ENCODE peak calls at places on chromosomes 12 and 14, in seven cellular contexts. One of them, this sample, is unnamed. For H3K9me3, the result is how much of the 10 kb centered on the place peaks cover.

GRCh38 chr14:85273952-85274351 is 256.0 kb upstream of the FLRT2 start:
- DNase-seq in AG04450: no peak
- DNase-seq in lower lobe of right lung: no peak
- DNase-seq in tibial artery: no peak
- DNase-seq in CD4-positive, CD25-positive, alpha-beta regulatory T cell: no peak
- DNase-seq in lung: no peak
- DNase-seq in uterus: no peak
- DNase-seq in this sample: no peak

GRCh38 chr14:94174622-94175402 is 690 bp downstream of the PPP4R4 start:
- DNase-seq in uterus: peak
- DNase-seq in CD4-positive, CD25-positive, alpha-beta regulatory T cell: no peak
- DNase-seq in tibial artery: no peak
- DNase-seq in lung: no peak
- DNase-seq in AG04450: no peak
- DNase-seq in lower lobe of right lung: peak
- DNase-seq in this sample: no peak

GRCh38 chr12:7136676-7137075 is 6.5 kb downstream of the CLSTN3 start:
- DNase-seq in uterus: no peak
- DNase-seq in AG04450: no peak
- DNase-seq in tibial artery: no peak
- DNase-seq in lung: no peak
- DNase-seq in CD4-positive, CD25-positive, alpha-beta regulatory T cell: no peak
- DNase-seq in lower lobe of right lung: no peak
- DNase-seq in this sample: peak

GRCh38 chr12:95611676-95612309 is 60.5 kb upstream of the USP44 start:
- DNase-seq in CD4-positive, CD25-positive, alpha-beta regulatory T cell: no peak
- DNase-seq in lung: no peak
- DNase-seq in lower lobe of right lung: no peak
- DNase-seq in uterus: no peak
- DNase-seq in tibial artery: no peak
- DNase-seq in AG04450: no peak
- DNase-seq in this sample: no peak

GRCh38 chr14:63039800-63040380 is 5.4 kb downstream of the KCNH5 start:
- DNase-seq in uterus: no peak
- DNase-seq in tibial artery: no peak
- DNase-seq in lower lobe of right lung: no peak
- DNase-seq in AG04450: peak
- DNase-seq in lung: no peak
- DNase-seq in CD4-positive, CD25-positive, alpha-beta regulatory T cell: no peak
- DNase-seq in this sample: no peak

GRCh38 chr14:66485029-66485428 is 1.1 kb upstream of the CCDC196 start:
- DNase-seq in lower lobe of right lung: no peak
- DNase-seq in lung: no peak
- DNase-seq in tibial artery: no peak
- DNase-seq in AG04450: no peak
- DNase-seq in CD4-positive, CD25-positive, alpha-beta regulatory T cell: no peak
- DNase-seq in uterus: no peak
- DNase-seq in this sample: no peak

GRCh38 chr14:92613008-92613658 is 99.6 kb downstream of the RIN3 start:
- DNase-seq in uterus: no peak
- DNase-seq in lower lobe of right lung: peak
- DNase-seq in lung: peak
- DNase-seq in CD4-positive, CD25-positive, alpha-beta regulatory T cell: peak
- DNase-seq in tibial artery: no peak
- DNase-seq in AG04450: no peak
- DNase-seq in this sample: no peak

GRCh38 chr12:64760808-64761573 is 1.8 kb upstream of the GNS start:
- DNase-seq in AG04450: no peak
- DNase-seq in lower lobe of right lung: no peak
- DNase-seq in lung: no peak
- DNase-seq in tibial artery: no peak
- DNase-seq in CD4-positive, CD25-positive, alpha-beta regulatory T cell: no peak
- DNase-seq in uterus: no peak
- DNase-seq in this sample: no peak

GRCh38 chr12:76152161-76152807 is 67.8 kb upstream of the NAP1L1 start:
- DNase-seq in lower lobe of right lung: no peak
- DNase-seq in tibial artery: no peak
- DNase-seq in AG04450: no peak
- DNase-seq in CD4-positive, CD25-positive, alpha-beta regulatory T cell: no peak
- DNase-seq in lung: no peak
- DNase-seq in uterus: no peak
- DNase-seq in this sample: no peak

GRCh38 chr14:77338332-77338731 is 17.5 kb downstream of the GSTZ1 start:
- DNase-seq in CD4-positive, CD25-positive, alpha-beta regulatory T cell: no peak
- DNase-seq in lower lobe of right lung: no peak
- DNase-seq in AG04450: no peak
- DNase-seq in lung: no peak
- DNase-seq in tibial artery: no peak
- DNase-seq in uterus: no peak
- DNase-seq in this sample: no peak

GRCh38 chr14:73753887-73754880 is 40.0 kb upstream of the PNMA1 start:
- DNase-seq in CD4-positive, CD25-positive, alpha-beta regulatory T cell: no peak
- DNase-seq in uterus: no peak
- DNase-seq in lower lobe of right lung: no peak
- DNase-seq in lung: no peak
- DNase-seq in tibial artery: no peak
- DNase-seq in AG04450: no peak
- DNase-seq in this sample: peak

GRCh38 chr14:98754343-98755025 is 517.5 kb downstream of the BCL11B start:
- DNase-seq in AG04450: no peak
- DNase-seq in tibial artery: peak
- DNase-seq in uterus: no peak
- DNase-seq in lung: peak
- DNase-seq in CD4-positive, CD25-positive, alpha-beta regulatory T cell: no peak
- DNase-seq in lower lobe of right lung: no peak
- DNase-seq in this sample: no peak

GRCh38 chr14:52360831-52361230 is 46.7 kb downstream of the PTGER2 start:
- DNase-seq in uterus: no peak
- DNase-seq in lower lobe of right lung: no peak
- DNase-seq in AG04450: no peak
- DNase-seq in lung: no peak
- DNase-seq in tibial artery: no peak
- DNase-seq in CD4-positive, CD25-positive, alpha-beta regulatory T cell: no peak
- DNase-seq in this sample: no peak

GRCh38 chr12:77946541-77947021 is 115.9 kb downstream of the NAV3 start:
- DNase-seq in uterus: no peak
- DNase-seq in tibial artery: no peak
- DNase-seq in lung: no peak
- DNase-seq in lower lobe of right lung: no peak
- DNase-seq in AG04450: no peak
- DNase-seq in CD4-positive, CD25-positive, alpha-beta regulatory T cell: no peak
- DNase-seq in this sample: no peak

GRCh38 chr12:26630546-26631027 is 202.4 kb downstream of the ITPR2 start:
- DNase-seq in CD4-positive, CD25-positive, alpha-beta regulatory T cell: no peak
- DNase-seq in tibial artery: no peak
- DNase-seq in lower lobe of right lung: no peak
- DNase-seq in AG04450: peak
- DNase-seq in lung: no peak
- DNase-seq in uterus: peak
- DNase-seq in this sample: no peak

GRCh38 chr14:69518341-69519101 is 34.0 kb downstream of the PLEKHD1 start:
- DNase-seq in lower lobe of right lung: peak
- DNase-seq in tibial artery: no peak
- DNase-seq in CD4-positive, CD25-positive, alpha-beta regulatory T cell: no peak
- DNase-seq in AG04450: no peak
- DNase-seq in lung: peak
- DNase-seq in uterus: no peak
- DNase-seq in this sample: no peak

GRCh38 chr12:132190834-132191500 is 46.7 kb downstream of the NOC4L start:
- DNase-seq in CD4-positive, CD25-positive, alpha-beta regulatory T cell: no peak
- DNase-seq in lower lobe of right lung: no peak
- DNase-seq in tibial artery: no peak
- DNase-seq in uterus: no peak
- DNase-seq in lung: no peak
- DNase-seq in AG04450: no peak
- DNase-seq in this sample: no peak

GRCh38 chr12:58920956-58921861 is 905 bp upstream of the LRIG3 start:
- DNase-seq in tibial artery: no peak
- DNase-seq in CD4-positive, CD25-positive, alpha-beta regulatory T cell: no peak
- DNase-seq in lung: no peak
- DNase-seq in AG04450: no peak
- DNase-seq in lower lobe of right lung: no peak
- DNase-seq in uterus: no peak
- DNase-seq in this sample: no peak

GRCh38 chr14:105902131-105902898 is 375.9 kb downstream of the TMEM121 start:
- DNase-seq in lower lobe of right lung: no peak
- DNase-seq in AG04450: no peak
- DNase-seq in uterus: no peak
- DNase-seq in tibial artery: no peak
- DNase-seq in lung: no peak
- DNase-seq in CD4-positive, CD25-positive, alpha-beta regulatory T cell: no peak
- DNase-seq in this sample: no peak

GRCh38 chr14:105901226-105901625 is 374.8 kb downstream of the TMEM121 start:
- DNase-seq in tibial artery: no peak
- DNase-seq in uterus: no peak
- DNase-seq in lower lobe of right lung: no peak
- DNase-seq in CD4-positive, CD25-positive, alpha-beta regulatory T cell: no peak
- DNase-seq in lung: no peak
- DNase-seq in AG04450: no peak
- DNase-seq in this sample: no peak

GRCh38 chr14:105899071-105899641 is 372.8 kb downstream of the TMEM121 start:
- DNase-seq in AG04450: no peak
- DNase-seq in lower lobe of right lung: no peak
- DNase-seq in CD4-positive, CD25-positive, alpha-beta regulatory T cell: no peak
- DNase-seq in lung: no peak
- DNase-seq in tibial artery: no peak
- DNase-seq in uterus: no peak
- DNase-seq in this sample: peak

GRCh38 chr14:105899657-105900397 is 373.4 kb downstream of the TMEM121 start:
- DNase-seq in tibial artery: no peak
- DNase-seq in uterus: no peak
- DNase-seq in AG04450: no peak
- DNase-seq in CD4-positive, CD25-positive, alpha-beta regulatory T cell: no peak
- DNase-seq in lung: no peak
- DNase-seq in lower lobe of right lung: no peak
- DNase-seq in this sample: peak

DNA sequence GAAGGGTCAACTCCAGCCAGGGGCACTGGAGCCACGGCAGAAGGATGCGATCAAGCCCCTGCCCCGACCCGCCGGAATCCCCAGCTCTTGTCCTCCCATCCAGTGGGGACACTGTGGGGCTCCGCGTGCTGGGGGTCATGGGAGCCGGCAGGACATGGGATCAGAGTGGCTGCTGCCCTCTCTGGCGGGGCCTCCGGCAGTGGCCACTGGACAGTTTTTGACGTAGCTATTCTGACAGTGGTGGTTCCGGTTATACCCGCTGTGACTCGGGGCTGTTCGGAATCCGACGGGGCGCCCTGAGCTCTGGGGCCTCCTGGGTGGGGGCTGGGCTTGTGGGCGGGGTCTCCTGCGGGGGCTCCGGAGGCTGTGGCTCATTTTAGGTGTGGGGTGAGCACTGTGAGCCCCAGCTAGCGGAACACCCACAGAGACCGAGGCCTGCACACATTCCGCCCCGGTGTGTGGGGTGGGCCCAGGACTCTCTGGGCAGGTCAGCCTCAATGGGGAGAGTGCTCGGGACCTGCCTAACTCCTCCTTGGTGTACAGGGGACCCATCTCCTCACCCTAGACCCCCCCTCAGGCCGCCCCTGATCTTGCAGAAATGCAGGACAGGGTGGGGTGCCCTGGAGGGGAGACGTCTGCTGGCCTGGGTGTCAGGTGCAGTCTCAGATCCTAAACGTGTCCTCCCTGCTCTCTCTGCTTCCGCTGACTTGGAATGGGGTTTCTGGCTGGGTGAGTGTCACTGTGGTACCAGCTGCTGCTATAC is 374.2 kb downstream of the TMEM121 start:
- DNase-seq in tibial artery: no peak
- DNase-seq in uterus: no peak
- DNase-seq in AG04450: no peak
- DNase-seq in lung: no peak
- DNase-seq in CD4-positive, CD25-positive, alpha-beta regulatory T cell: no peak
- DNase-seq in lower lobe of right lung: no peak
- DNase-seq in this sample: no peak
- H3K9me3 ChIP-seq in tibial artery: under half
- H3K9me3 ChIP-seq in uterus: under half
- H3K9me3 ChIP-seq in AG04450: half or more
- H3K9me3 ChIP-seq in lung: under half
- H3K9me3 ChIP-seq in CD4-positive, CD25-positive, alpha-beta regulatory T cell: under half
- H3K9me3 ChIP-seq in lower lobe of right lung: under half
- H3K9me3 ChIP-seq in this sample: under half

GRCh38 chr14:105389976-105390848 is 8.1 kb upstream of the TEX22 start:
- DNase-seq in AG04450: no peak
- DNase-seq in lower lobe of right lung: no peak
- DNase-seq in tibial artery: peak
- DNase-seq in CD4-positive, CD25-positive, alpha-beta regulatory T cell: no peak
- DNase-seq in lung: no peak
- DNase-seq in uterus: no peak
- DNase-seq in this sample: peak
- H3K27ac ChIP-seq in AG04450: no peak
- H3K27ac ChIP-seq in lower lobe of right lung: peak
- H3K27ac ChIP-seq in tibial artery: peak
- H3K27ac ChIP-seq in CD4-positive, CD25-positive, alpha-beta regulatory T cell: no peak
- H3K27ac ChIP-seq in lung: peak
- H3K27ac ChIP-seq in uterus: no peak
- H3K27ac ChIP-seq in this sample: no peak

DNA sequence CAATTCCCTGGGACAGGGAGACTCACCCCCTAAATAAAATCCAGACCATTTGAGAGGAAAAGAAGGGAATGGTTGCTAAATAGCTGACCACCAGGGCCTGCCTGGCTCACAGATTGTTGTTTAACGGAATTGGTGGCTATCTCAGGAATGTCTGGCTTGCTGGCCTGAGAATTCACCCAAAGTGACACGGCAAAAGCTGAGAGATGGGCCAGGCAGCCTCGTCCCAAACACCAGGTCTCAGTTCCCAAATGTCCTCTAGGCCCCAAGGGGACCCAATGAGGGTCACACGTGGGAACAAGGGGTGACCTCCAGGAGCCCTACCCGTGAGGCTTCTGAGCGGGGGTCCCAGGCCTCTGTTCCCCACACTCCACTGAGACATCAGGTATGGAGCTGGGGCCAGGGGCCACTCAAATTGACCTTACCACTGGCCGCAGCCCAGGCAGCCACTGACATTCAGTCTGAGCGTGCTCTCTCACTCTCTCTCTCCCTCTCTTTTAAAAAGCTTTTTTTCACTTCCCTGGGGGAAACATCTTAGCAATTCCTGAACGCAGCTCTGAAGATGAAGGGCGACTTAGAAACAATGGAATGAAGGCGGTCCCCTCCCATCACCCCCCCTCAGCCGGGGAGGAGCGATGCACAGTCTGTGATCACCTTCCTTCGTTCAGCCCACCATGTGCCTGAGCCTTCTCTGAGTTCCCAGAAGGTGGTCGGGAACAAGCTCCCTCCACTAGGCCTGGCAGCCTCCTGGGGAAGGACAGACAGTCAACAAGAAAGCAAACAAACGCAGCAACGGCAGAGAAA is 131.2 kb downstream of the SCARB1 start:
- DNase-seq in tibial artery: no peak
- DNase-seq in lung: no peak
- DNase-seq in lower lobe of right lung: no peak
- DNase-seq in CD4-positive, CD25-positive, alpha-beta regulatory T cell: no peak
- DNase-seq in uterus: no peak
- DNase-seq in AG04450: no peak
- DNase-seq in this sample: no peak
- H3K4me3 ChIP-seq in tibial artery: no peak
- H3K4me3 ChIP-seq in lung: no peak
- H3K4me3 ChIP-seq in lower lobe of right lung: no peak
- H3K4me3 ChIP-seq in CD4-positive, CD25-positive, alpha-beta regulatory T cell: no peak
- H3K4me3 ChIP-seq in uterus: no peak
- H3K4me3 ChIP-seq in AG04450: no peak
- H3K4me3 ChIP-seq in this sample: no peak

GRCh38 chr12:34306133-34306830 is 284.0 kb downstream of the ALG10 start:
- DNase-seq in lower lobe of right lung: no peak
- DNase-seq in AG04450: no peak
- DNase-seq in tibial artery: no peak
- DNase-seq in uterus: no peak
- DNase-seq in CD4-positive, CD25-positive, alpha-beta regulatory T cell: no peak
- DNase-seq in lung: no peak
- DNase-seq in this sample: no peak

GRCh38 chr12:34311337-34311736 is 289.0 kb downstream of the ALG10 start:
- DNase-seq in lung: no peak
- DNase-seq in uterus: no peak
- DNase-seq in CD4-positive, CD25-positive, alpha-beta regulatory T cell: no peak
- DNase-seq in tibial artery: no peak
- DNase-seq in lower lobe of right lung: no peak
- DNase-seq in AG04450: no peak
- DNase-seq in this sample: no peak
- H3K9me3 ChIP-seq in lung: under half
- H3K9me3 ChIP-seq in uterus: under half
- H3K9me3 ChIP-seq in CD4-positive, CD25-positive, alpha-beta regulatory T cell: half or more
- H3K9me3 ChIP-seq in tibial artery: under half
- H3K9me3 ChIP-seq in lower lobe of right lung: under half
- H3K9me3 ChIP-seq in AG04450: half or more
- H3K9me3 ChIP-seq in this sample: under half

This sample was measured in aorta.